ENCODE peak calls at places on chromosomes 7 and 10, in eight cellular contexts. Z is adrenal gland; F is GM23248; V is effector memory CD4-positive, alpha-beta T cell; M is spleen; H is SJSA1; Y is tibial artery; O is Jurkat, Clone E6-1. W is an unnamed sample.

GRCh38 chr10:123154943-123155505 is 822 bp downstream of the BUB3 start:
- DNase-seq in Z (no peak), F (peak), V (peak), M (no peak), H (peak), Y (no peak), O (no peak), W (no peak)

GRCh38 chr10:63542835-63543575 is 21.8 kb downstream of the REEP3 start:
- DNase-seq in Z (peak), F (peak), V (no peak), M (no peak), H (no peak), Y (no peak), O (no peak), W (no peak)

GRCh38 chr10:97685395-97685958 is 1.6 kb downstream of the AVPI1 start:
- DNase-seq in Z (peak), F (peak), V (no peak), M (no peak), H (no peak), Y (no peak), O (no peak), W (no peak)

GRCh38 chr7:37248396-37248836 is 200.2 kb downstream of the ELMO1 start:
- DNase-seq in Z (peak), F (no peak), V (no peak), M (no peak), H (no peak), Y (no peak), O (no peak), W (no peak)

GRCh38 chr7:127666602-127667001 is 14.6 kb downstream of the SND1 start:
- DNase-seq in Z (no peak), F (peak), V (no peak), M (no peak), H (no peak), Y (no peak), O (no peak), W (no peak)

GRCh38 chr10:130938051-130938450 is 373.5 kb downstream of the TCERG1L start:
- DNase-seq in Z (no peak), F (no peak), V (no peak), M (no peak), H (no peak), Y (no peak), O (no peak), W (no peak)

GRCh38 chr10:124299726-124300125 is 119.0 kb downstream of the OAT start:
- DNase-seq in Z (no peak), F (no peak), V (no peak), M (no peak), H (no peak), Y (peak), O (no peak), W (no peak)

GRCh38 chr7:40583653-40584424 is 449.0 kb downstream of the SUGCT start:
- DNase-seq in Z (no peak), F (no peak), V (no peak), M (no peak), H (no peak), Y (no peak), O (no peak), W (peak)

GRCh38 chr10:65358565-65358964 is 1567.3 kb upstream of the LRRTM3 start:
- DNase-seq in Z (no peak), F (no peak), V (no peak), M (no peak), H (no peak), Y (no peak), O (peak), W (peak)

GRCh38 chr10:62024026-62024701 is 122.7 kb downstream of the ARID5B start:
- DNase-seq in Z (no peak), F (no peak), V (no peak), M (no peak), H (no peak), Y (no peak), O (peak), W (no peak)

GRCh38 chr10:6580279-6581029 is 378 bp upstream of the PRKCQ start:
- DNase-seq in Z (peak), F (peak), V (peak), M (peak), H (peak), Y (no peak), O (no peak), W (no peak)

GRCh38 chr10:13939391-13939790 is 352.6 kb downstream of the PRPF18 start:
- DNase-seq in Z (no peak), F (peak), V (no peak), M (no peak), H (no peak), Y (no peak), O (no peak), W (no peak)

GRCh38 chr10:121281576-121281975 is 316.7 kb downstream of the FGFR2 start:
- DNase-seq in Z (no peak), F (no peak), V (no peak), M (no peak), H (no peak), Y (no peak), O (no peak), W (no peak)

GRCh38 chr10:119675483-119676170 is 24.4 kb downstream of the BAG3 start:
- DNase-seq in Z (no peak), F (no peak), V (no peak), M (no peak), H (no peak), Y (no peak), O (no peak), W (no peak)

GRCh38 chr7:139680676-139681462 is 96.9 kb downstream of the HIPK2 start:
- DNase-seq in Z (peak), F (peak), V (no peak), M (peak), H (peak), Y (peak), O (no peak), W (peak)

GRCh38 chr7:66464059-66464458 is 164.6 kb upstream of the KCTD7 start:
- DNase-seq in Z (no peak), F (no peak), V (no peak), M (no peak), H (no peak), Y (no peak), O (no peak), W (no peak)

GRCh38 chr10:126839094-126839761 is 66.0 kb upstream of the DOCK1 start:
- DNase-seq in Z (no peak), F (no peak), V (no peak), M (no peak), H (no peak), Y (no peak), O (no peak), W (no peak)

GRCh38 chr7:155796381-155797261 is 15.6 kb downstream of the SHH start:
- DNase-seq in Z (peak), F (peak), V (peak), M (peak), H (no peak), Y (no peak), O (no peak), W (no peak)

GRCh38 chr7:46285856-46286255 is 364.8 kb upstream of the IGFBP3 start:
- DNase-seq in Z (no peak), F (no peak), V (no peak), M (no peak), H (no peak), Y (no peak), O (no peak), W (no peak)

GRCh38 chr10:70763567-70763966 is 21.6 kb downstream of the TBATA start:
- DNase-seq in Z (no peak), F (no peak), V (no peak), M (peak), H (no peak), Y (peak), O (no peak), W (no peak)

GRCh38 chr7:882336-883028 is 6.1 kb downstream of the GET4 start:
- DNase-seq in Z (peak), F (no peak), V (no peak), M (peak), H (no peak), Y (no peak), O (no peak), W (no peak)

GRCh38 chr10:9091515-9092093 is 1037.1 kb downstream of the GATA3 start:
- DNase-seq in Z (no peak), F (no peak), V (no peak), M (no peak), H (no peak), Y (no peak), O (no peak), W (no peak)
- H3K4me3 ChIP-seq in Z (no peak), F (no peak), V (no peak), M (no peak), H (no peak), Y (no peak), O (no peak), W (no peak)

DNA sequence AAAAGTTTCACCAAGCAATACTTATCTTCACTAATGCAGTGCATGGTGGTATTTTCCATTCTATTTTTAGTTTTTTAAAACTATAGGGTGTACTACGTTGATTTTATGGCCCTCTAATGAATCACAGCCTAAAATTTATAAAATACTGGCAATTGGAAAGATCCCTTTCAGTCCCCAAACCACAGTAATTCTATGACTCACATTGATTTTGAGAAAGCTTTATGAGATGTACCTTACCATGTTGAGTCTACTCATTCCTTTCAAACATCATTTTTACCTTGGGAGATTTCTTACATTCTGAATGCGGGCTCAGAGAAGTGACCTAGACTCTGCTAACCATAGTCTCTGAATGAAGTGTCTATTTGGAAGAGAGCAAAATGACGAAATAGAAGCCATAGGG is 141.6 kb downstream of the GPR85 start:
- DNase-seq in Z (no peak), F (peak), V (no peak), M (no peak), H (no peak), Y (no peak), O (no peak), W (no peak)
- H3K4me3 ChIP-seq in Z (no peak), F (no peak), V (no peak), M (no peak), H (no peak), Y (no peak), O (no peak), W (no peak)

GRCh38 chr10:17023386-17024298 is 106.0 kb downstream of the CUBN start:
- DNase-seq in Z (peak), F (peak), V (peak), M (no peak), H (peak), Y (peak), O (peak), W (peak)
- H3K4me3 ChIP-seq in Z (no peak), F (peak), V (no peak), M (peak), H (no peak), Y (peak), O (peak), W (no peak)

GRCh38 chr7:106282374-106282773 is 2.4 kb downstream of the NAMPT start:
- DNase-seq in Z (no peak), F (no peak), V (no peak), M (no peak), H (no peak), Y (no peak), O (no peak), W (no peak)

GRCh38 chr7:106283501-106283830 is 1.3 kb downstream of the NAMPT start:
- DNase-seq in Z (no peak), F (no peak), V (no peak), M (no peak), H (no peak), Y (no peak), O (no peak), W (no peak)

GRCh38 chr7:106283831-106284515 is 810 bp downstream of the NAMPT start:
- DNase-seq in Z (peak), F (peak), V (no peak), M (no peak), H (no peak), Y (peak), O (peak), W (no peak)

GRCh38 chr7:106281919-106282318 is 2.9 kb downstream of the NAMPT start:
- DNase-seq in Z (no peak), F (no peak), V (no peak), M (no peak), H (no peak), Y (no peak), O (no peak), W (no peak)

DNA sequence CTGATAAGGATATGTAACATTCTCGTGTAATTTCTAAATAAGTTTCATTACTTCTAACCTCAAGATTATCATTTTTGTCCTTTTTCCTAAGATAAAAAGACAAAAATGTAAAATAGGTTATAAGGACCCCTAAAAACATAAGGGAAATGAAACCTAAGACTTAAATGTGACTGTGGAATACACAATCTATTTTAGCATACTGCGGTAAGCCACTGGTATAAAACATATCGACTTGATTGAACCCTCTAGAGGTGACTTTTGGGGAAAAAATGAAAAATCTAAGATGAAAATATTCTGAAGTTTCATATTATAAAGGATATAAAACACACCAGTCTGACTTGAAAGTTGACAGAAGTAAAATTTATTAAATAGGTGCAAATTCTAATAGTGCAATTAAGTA is 1.9 kb downstream of the NAMPT start:
- DNase-seq in Z (no peak), F (no peak), V (no peak), M (no peak), H (no peak), Y (no peak), O (no peak), W (no peak)
- H3K4me3 ChIP-seq in Z (no peak), F (peak), V (no peak), M (peak), H (no peak), Y (peak), O (no peak), W (peak)

DNA sequence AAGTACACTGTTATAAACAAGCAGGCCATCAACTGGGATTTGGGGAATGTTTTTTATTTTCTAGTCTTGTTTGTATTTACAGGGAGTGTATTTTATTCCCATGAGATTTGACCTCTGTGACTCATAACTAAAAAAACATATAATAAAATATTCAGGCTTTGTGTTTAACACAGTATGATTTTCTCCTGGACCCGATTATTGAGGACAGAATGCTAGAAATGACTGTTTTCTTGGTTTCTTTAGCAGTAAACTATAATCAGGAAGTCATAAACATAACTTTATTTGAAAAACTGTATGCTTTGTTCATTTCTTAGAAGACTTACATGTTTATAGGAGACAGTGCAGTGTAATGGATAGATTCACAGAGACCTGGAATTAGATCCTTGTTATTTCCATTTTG is 2.1 kb downstream of the NHLRC2 start:
- DNase-seq in Z (no peak), F (peak), V (no peak), M (no peak), H (no peak), Y (no peak), O (no peak), W (no peak)
- H3K4me3 ChIP-seq in Z (no peak), F (peak), V (no peak), M (peak), H (peak), Y (no peak), O (no peak), W (peak)

DNA sequence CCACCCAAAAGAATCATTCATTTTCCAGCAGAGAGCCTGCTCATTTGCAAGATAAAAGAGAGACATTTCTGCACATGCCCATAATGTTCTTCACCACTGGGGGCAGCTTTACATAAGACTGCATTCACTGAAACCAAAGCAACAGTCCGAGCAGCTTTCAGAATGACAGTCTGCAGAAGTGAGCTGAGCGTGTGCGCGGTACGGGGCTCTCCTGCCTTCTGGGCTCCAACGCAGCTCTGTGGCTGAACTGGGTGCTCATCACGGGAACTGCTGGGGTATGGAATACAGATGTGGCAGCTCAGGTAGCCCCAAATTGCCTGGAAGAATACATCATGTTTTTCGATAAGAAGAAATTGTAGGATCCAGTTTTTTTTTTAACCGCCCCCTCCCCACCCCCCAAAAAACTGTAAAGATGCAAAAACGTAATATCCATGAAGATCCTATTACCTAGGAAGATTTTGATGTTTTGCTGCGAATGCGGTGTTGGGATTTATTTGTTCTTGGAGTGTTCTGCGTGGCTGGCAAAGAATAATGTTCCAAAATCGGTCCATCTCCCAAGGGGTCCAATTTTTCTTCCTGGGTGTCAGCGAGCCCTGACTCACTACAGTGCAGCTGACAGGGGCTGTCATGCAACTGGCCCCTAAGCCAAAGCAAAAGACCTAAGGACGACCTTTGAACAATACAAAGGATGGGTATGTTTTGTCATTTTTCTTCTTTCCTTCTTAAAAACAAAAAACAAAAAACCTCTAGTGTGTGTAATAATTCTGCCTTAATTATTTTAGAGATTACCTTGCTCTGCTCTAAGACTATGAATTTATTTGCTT is at the start of gene LRRTM3:
- DNase-seq in Z (peak), F (peak), V (no peak), M (no peak), H (no peak), Y (no peak), O (peak), W (peak)
- H3K4me3 ChIP-seq in Z (no peak), F (peak), V (no peak), M (peak), H (no peak), Y (peak), O (no peak), W (peak)

GRCh38 chr7:90708841-90709317 is 112.8 kb downstream of the CDK14 start:
- DNase-seq in Z (peak), F (peak), V (no peak), M (no peak), H (no peak), Y (no peak), O (peak), W (no peak)
- H3K4me3 ChIP-seq in Z (no peak), F (no peak), V (no peak), M (peak), H (no peak), Y (no peak), O (no peak), W (no peak)